ENCODE peak calls at places on chromosomes 12 and 14, in six cellular contexts. G is C1 segment of cervical spinal cord, B is AML-193, J is activated T-helper 1 cell treated with Interleukin-2 at 50 U/mL for 16 hours, F is NCI-H748 treated with DMSO at 0.1 percent for 48 hours, K is left lobe of liver. O is an unnamed sample.

GRCh38 chr12:56137853-56138571 is 9.9 kb downstream of the ESYT1 start:
- DNase-seq in K (no peak), B (no peak), F (no peak), G (no peak), J (no peak), O (no peak)

GRCh38 chr12:58557156-58557555 is 363.1 kb downstream of the LRIG3 start:
- DNase-seq in B (no peak), G (no peak), F (no peak), K (no peak), J (no peak), O (no peak)

GRCh38 chr14:95156153-95156764 is 1.1 kb downstream of the DICER1 start:
- DNase-seq in G (no peak), B (no peak), K (no peak), F (peak; percentile 14), J (no peak), O (no peak)

GRCh38 chr12:28099862-28100261 is 90.4 kb upstream of the CCDC91 start:
- DNase-seq in K (no peak), F (no peak), B (no peak), G (no peak), J (no peak), O (no peak)

GRCh38 chr12:79848321-79848720 is 86.6 kb downstream of the PPP1R12A start:
- DNase-seq in B (no peak), J (no peak), F (no peak), G (no peak), K (no peak), O (no peak)

GRCh38 chr12:54225666-54226065 is 36.9 kb upstream of the SMUG1 start:
- DNase-seq in J (no peak), F (no peak), K (no peak), G (no peak), B (no peak), O (no peak)

GRCh38 chr12:46577063-46577776 is 204.6 kb upstream of the SLC38A2 start:
- DNase-seq in F (no peak), J (no peak), G (no peak), B (no peak), K (no peak), O (no peak)

GRCh38 chr12:26473291-26473690 is 277.9 kb downstream of the SSPN start:
- DNase-seq in K (no peak), F (no peak), B (peak; percentile 91), J (no peak), G (no peak), O (no peak)

GRCh38 chr14:67360469-67361206 is 510 bp downstream of the EIF2S1 start:
- DNase-seq in B (no peak), G (no peak), J (no peak), K (no peak), F (no peak), O (no peak)

GRCh38 chr14:47278233-47278842 is 397.1 kb downstream of the MDGA2 start:
- DNase-seq in K (peak; percentile 62), G (peak; percentile 11), B (peak; percentile 63), J (no peak), F (peak; percentile 6), O (no peak)

GRCh38 chr14:101195309-101195724 is 291.8 kb upstream of the RTL1 start:
- DNase-seq in G (no peak), J (no peak), F (no peak), K (peak; percentile 16), B (no peak), O (peak; percentile 54)

GRCh38 chr12:66688836-66689439 is 10.1 kb upstream of the GRIP1 start:
- DNase-seq in G (no peak), J (no peak), F (peak; percentile 80), B (peak; percentile 25), K (peak; percentile 46), O (no peak)

GRCh38 chr14:44149597-44149996 is 357.5 kb downstream of the FSCB start:
- DNase-seq in B (peak; percentile 4), F (peak; percentile 66), J (no peak), G (no peak), K (peak; percentile 45), O (no peak)

GRCh38 chr14:64645220-64645891 is 58.9 kb upstream of the PLEKHG3 start:
- DNase-seq in K (no peak), J (no peak), B (no peak), G (no peak), F (no peak), O (no peak)

GRCh38 chr14:69535230-69535848 is 39.3 kb downstream of the CCDC177 start:
- DNase-seq in F (peak; percentile 12), J (no peak), G (no peak), K (peak; percentile 54), B (no peak), O (no peak)

GRCh38 chr14:77140343-77140936 is 1.2 kb downstream of the ZDHHC22 start:
- DNase-seq in B (no peak), F (peak; percentile 36), K (no peak), G (no peak), J (no peak), O (no peak)

GRCh38 chr12:79422060-79422812 is 268.5 kb downstream of the PAWR start:
- DNase-seq in G (no peak), F (no peak), B (no peak), K (no peak), J (no peak), O (no peak)

GRCh38 chr12:107660861-107661415 is 24.7 kb upstream of the PWP1 start:
- DNase-seq in F (no peak), J (no peak), K (peak; percentile 55), G (no peak), B (no peak), O (no peak)

GRCh38 chr12:71755146-71755892 is 656 bp downstream of the RAB21 start:
- DNase-seq in J (peak; percentile 35), G (peak; percentile 61), B (peak; percentile 29), K (peak; percentile 56), F (no peak), O (peak; percentile 82)

GRCh38 chr14:100309028-100309718 is 2.9 kb upstream of the SLC25A29 start:
- DNase-seq in G (no peak), B (no peak), J (no peak), K (no peak), F (no peak), O (no peak)

GRCh38 chr14:104435147-104436046 is 144.2 kb upstream of the C14orf180 start:
- DNase-seq in B (no peak), G (no peak), K (peak; percentile 40), F (no peak), J (no peak), O (no peak)

GRCh38 chr14:63614964-63615363 is 26.7 kb downstream of the WDR89 start:
- DNase-seq in K (no peak), F (no peak), J (no peak), G (no peak), B (no peak), O (no peak)

GRCh38 chr12:4648099-4648498 is 752 bp downstream of the AKAP3 start:
- DNase-seq in K (no peak), J (no peak), G (no peak), B (peak; percentile 41), F (no peak), O (no peak)

GRCh38 chr14:75283884-75284563 is 5.4 kb downstream of the FOS start:
- DNase-seq in G (no peak), K (no peak), J (no peak), F (no peak), B (peak; percentile 78), O (peak; percentile 87)

O was measured in coronary artery.